ENCODE peak calls at places on chromosomes 13 and 19, in five cellular contexts. F, U, L, B and N are unnamed samples.

GRCh38 chr13:113731192-113732175 is 27.5 kb upstream of the TMEM255B start:
- DNase-seq in U (no peak), F (no peak), L (no peak), B (no peak), N (no peak)

GRCh38 chr19:2154587-2155075 is 3.3 kb upstream of the AP3D1 start:
- DNase-seq in B (no peak), F (peak; percentile 46), L (no peak), U (peak; percentile 61), N (no peak)

GRCh38 chr19:42335971-42336370 is 10.5 kb downstream of the MEGF8 start:
- DNase-seq in F (no peak), L (no peak), B (no peak), U (no peak), N (no peak)

GRCh38 chr13:114074671-114075315 is 57.6 kb downstream of the RASA3 start:
- DNase-seq in F (no peak), U (no peak), B (no peak), L (peak; percentile 4), N (no peak)

GRCh38 chr19:16435238-16435911 is 36.4 kb downstream of the EPS15L1 start:
- DNase-seq in L (no peak), F (peak; percentile 98), B (no peak), U (peak; percentile 57), N (no peak)

GRCh38 chr19:47512183-47512947 is 2.5 kb downstream of the NAPA start:
- DNase-seq in F (peak; percentile 52), U (peak; percentile 78), L (no peak), B (no peak), N (no peak)

GRCh38 chr19:55528030-55528801 is 8.7 kb downstream of the SBK2 start:
- DNase-seq in B (no peak), U (no peak), F (peak; percentile 35), L (no peak), N (no peak)

GRCh38 chr19:15962319-15962718 is 13.5 kb downstream of the OR10H4 start:
- DNase-seq in U (no peak), F (no peak), L (no peak), B (no peak), N (no peak)

GRCh38 chr13:19772306-19772705 is 10.4 kb downstream of the PSPC1 start:
- DNase-seq in B (no peak), F (peak; percentile 3), L (no peak), U (no peak), N (no peak)

GRCh38 chr13:67438465-67438864 is 208.3 kb upstream of the PCDH9 start:
- DNase-seq in L (no peak), B (no peak), F (no peak), U (no peak), N (no peak)

GRCh38 chr19:41330946-41331678 is 21.1 kb downstream of the CCDC97 start:
- DNase-seq in F (no peak), L (no peak), U (no peak), B (no peak), N (no peak)

GRCh38 chr19:32570081-32570785 is 10.8 kb upstream of the PDCD5 start:
- DNase-seq in L (peak; percentile 15), B (peak; percentile 64), F (peak; percentile 57), U (peak; percentile 31), N (no peak)

GRCh38 chr13:112065867-112066623 is 904 bp upstream of the SOX1 start:
- DNase-seq in U (no peak), L (no peak), B (peak; percentile 76), F (no peak), N (no peak)

GRCh38 chr13:109156181-109156935 is 526.9 kb downstream of the MYO16 start:
- DNase-seq in L (no peak), F (peak; percentile 86), U (no peak), B (no peak), N (no peak)

GRCh38 chr19:41699231-41699967 is 9.0 kb upstream of the CEACAM5 start:
- DNase-seq in U (no peak), L (no peak), B (no peak), F (no peak), N (peak; percentile 91)

GRCh38 chr13:46345866-46346265 is 41.2 kb downstream of the RUBCNL start:
- DNase-seq in U (no peak), F (no peak), L (no peak), B (no peak), N (no peak)

GRCh38 chr13:33015791-33016323 is 366 bp upstream of the KL start:
- DNase-seq in L (no peak), U (no peak), F (no peak), B (peak; percentile 57), N (no peak)

GRCh38 chr19:41845001-41845050 is at the start of gene DMRTC2:
- DNase-seq in L (no peak), B (no peak), U (no peak), F (no peak), N (no peak)

GRCh38 chr13:52319876-52320275 is 86.1 kb downstream of the THSD1 start:
- DNase-seq in B (no peak), F (peak; percentile 4), L (no peak), U (no peak), N (no peak)

GRCh38 chr13:21670006-21670882 is 629 bp upstream of the FGF9 start:
- DNase-seq in B (no peak), L (no peak), U (no peak), F (peak; percentile 48), N (no peak)

GRCh38 chr19:15563325-15563794 is 51.7 kb upstream of the CYP4F8 start:
- DNase-seq in U (no peak), L (no peak), B (no peak), F (no peak), N (no peak)

GRCh38 chr13:67369895-67370660 is 139.9 kb upstream of the PCDH9 start:
- DNase-seq in F (peak; percentile 92), B (no peak), U (no peak), L (no peak), N (no peak)

GRCh38 chr19:2540646-2541454 is 64.9 kb downstream of the GADD45B start:
- DNase-seq in L (peak; percentile 86), F (peak; percentile 97), U (peak; percentile 98), B (peak; percentile 90), N (no peak)

GRCh38 chr13:46728777-46729176 is 68.2 kb downstream of the ESD start:
- DNase-seq in F (no peak), B (no peak), U (no peak), L (no peak), N (no peak)

GRCh38 chr13:48492123-48493075 is 40.5 kb downstream of the RCBTB2 start:
- DNase-seq in U (peak; percentile 67), L (peak; percentile 67), F (peak; percentile 18), B (no peak), N (no peak)

GRCh38 chr13:45512148-45512498 is 47.4 kb downstream of the COG3 start:
- DNase-seq in L (no peak), B (no peak), F (peak; percentile 50), U (no peak), N (no peak)

GRCh38 chr13:45174478-45174877 is 26.4 kb downstream of the KCTD4 start:
- DNase-seq in F (no peak), U (no peak), B (no peak), L (no peak), N (no peak)

GRCh38 chr19:2602391-2603181 is 99.9 kb downstream of the GNG7 start:
- DNase-seq in F (peak; percentile 81), L (peak; percentile 60), B (peak; percentile 80), U (peak; percentile 94), N (no peak)

GRCh38 chr19:17680235-17680722 is 7.9 kb downstream of the UNC13A start:
- DNase-seq in L (peak; percentile 39), U (peak; percentile 20), F (peak; percentile 62), B (no peak), N (no peak)

GRCh38 chr13:101570410-101570809 is 117.9 kb downstream of the ITGBL1 start:
- DNase-seq in L (no peak), U (no peak), B (no peak), F (peak; percentile 23), N (no peak)

DNA sequence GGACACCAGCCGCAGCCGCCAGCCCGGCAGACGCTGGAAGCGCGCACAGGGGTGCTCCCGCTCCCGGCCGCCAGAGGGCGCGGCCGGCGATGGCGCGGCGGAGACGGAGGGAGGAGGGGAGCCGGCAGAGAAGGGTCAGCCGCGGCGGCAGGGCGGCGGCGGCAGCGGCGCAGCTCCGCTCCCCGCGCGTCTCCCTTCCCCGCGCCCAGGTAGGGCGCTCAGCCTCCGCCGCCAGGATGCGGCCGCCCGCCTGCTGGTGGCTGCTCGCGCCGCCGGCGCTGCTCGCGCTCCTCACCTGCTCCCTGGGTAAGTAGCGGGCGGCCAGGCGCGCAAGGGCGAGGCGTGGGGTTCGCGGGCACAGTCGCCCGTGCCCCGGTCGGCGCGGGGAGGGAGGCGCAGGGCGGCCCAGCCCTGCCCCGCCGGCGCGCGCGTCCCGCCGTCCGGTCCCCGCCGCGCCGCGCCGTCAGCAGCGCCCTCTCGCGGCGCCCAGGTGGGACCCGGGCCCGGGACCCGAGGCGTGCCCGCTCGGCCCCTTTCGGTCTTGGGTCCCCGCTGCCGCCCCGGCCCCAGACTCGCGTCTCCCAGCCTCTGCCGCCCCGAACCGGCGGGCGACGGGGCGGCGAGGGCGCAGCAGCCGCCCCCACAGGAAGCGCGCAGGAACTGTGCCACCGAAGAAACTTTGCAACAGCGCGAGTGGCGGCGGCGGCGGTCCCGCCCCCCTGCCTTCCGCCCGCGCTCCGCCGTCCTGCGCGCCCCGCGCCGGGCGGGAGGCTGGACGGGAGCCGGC is at the start of gene B3GLCT:
- DNase-seq in F (peak; percentile 68), L (peak; percentile 68), U (peak; percentile 48), B (peak; percentile 91), N (no peak)
- TF ChIP-seq POLR2A in F (no peak), L (peak; percentile 17), U (no peak), B (no peak), N (no peak)

GRCh38 chr19:38698225-38699026 is 45.8 kb downstream of the CAPN12 start:
- DNase-seq in F (no peak), B (no peak), U (no peak), L (no peak), N (no peak)
- H3K27ac ChIP-seq in F (peak overlapping the region; percentile 4), B (no peak overlapping the region), U (peak overlapping the region; percentile 99), L (peak overlapping the region; percentile 34), N (peak overlapping the region; percentile 52)

DNA sequence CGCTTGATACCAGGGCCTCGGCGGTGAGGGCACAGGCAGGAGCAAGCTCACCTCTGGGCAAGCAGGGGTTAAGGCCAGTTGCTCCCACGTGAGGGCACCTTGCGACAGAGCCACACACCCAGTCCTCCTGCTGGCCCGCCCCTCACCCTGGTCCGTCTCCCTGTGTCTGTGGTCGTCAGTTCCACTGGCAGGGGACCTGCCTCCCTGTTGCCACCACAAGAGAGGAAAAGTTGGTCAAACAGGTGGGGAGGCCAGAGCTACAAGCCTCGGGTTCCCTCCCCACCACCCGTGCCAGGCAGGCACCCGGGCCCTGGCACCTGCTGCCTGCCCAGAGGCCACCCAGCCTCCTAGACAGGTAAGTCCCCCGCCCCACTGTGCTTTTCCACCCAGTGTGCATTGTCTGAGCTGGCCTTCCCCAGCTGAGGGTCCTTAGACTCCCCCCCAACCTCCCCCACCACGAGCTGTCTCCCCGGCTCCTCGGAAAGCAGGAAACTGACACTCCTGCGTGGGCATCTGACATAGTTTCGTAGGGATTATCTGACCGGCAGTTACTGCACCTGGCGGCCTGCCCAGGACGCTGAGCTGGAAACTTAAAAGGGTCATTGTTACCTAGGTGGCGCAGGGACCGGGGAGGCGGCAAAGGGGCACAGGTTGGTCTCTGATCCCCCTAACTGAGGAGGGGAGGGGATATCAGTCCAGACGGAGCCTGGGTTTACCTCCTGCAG is at the start of gene TJP3:
- DNase-seq in B (peak; percentile 61), L (peak; percentile 37), F (peak; percentile 39), U (peak; percentile 79), N (no peak)
- TF ChIP-seq POLR2A in B (no peak), L (no peak), F (no peak), U (peak; percentile 32), N (no peak)

GRCh38 chr19:44820648-44821609 is 12.0 kb downstream of the BCAM start:
- DNase-seq in B (no peak), U (no peak), F (no peak), L (peak; percentile 25), N (no peak)
- H3K27ac ChIP-seq in B (no peak overlapping the region), U (no peak overlapping the region), F (no peak overlapping the region), L (peak overlapping the region; percentile 70), N (peak overlapping the region; percentile 61)

GRCh38 chr19:461664-462551 is 1.1 kb upstream of the SHC2 start:
- DNase-seq in U (peak; percentile 31), F (no peak), B (peak; percentile 77), L (no peak), N (no peak)
- TF ChIP-seq POLR2A in U (no peak), F (no peak), B (no peak), L (no peak), N (no peak)